ENCODE peak calls at places on chromosomes 13 and 19, in seven cellular contexts. One of them, this sample, is unnamed.

GRCh38 chr19:37551123-37551993 is 43.2 kb downstream of the ZNF571 start:
- DNase-seq in mesenchymal stem cell: no peak
- DNase-seq in neuronal stem cell: no peak
- DNase-seq in H9: no peak
- DNase-seq in mesendoderm: peak
- DNase-seq in trophoblast cell: peak
- DNase-seq in H1: no peak
- DNase-seq in this sample: peak

GRCh38 chr19:4102339-4103072 is 21.4 kb downstream of the MAP2K2 start:
- DNase-seq in H1: no peak
- DNase-seq in H9: no peak
- DNase-seq in mesendoderm: no peak
- DNase-seq in trophoblast cell: no peak
- DNase-seq in mesenchymal stem cell: no peak
- DNase-seq in neuronal stem cell: no peak
- DNase-seq in this sample: no peak

GRCh38 chr19:33064778-33065550 is at the start of gene RHPN2:
- DNase-seq in mesenchymal stem cell: peak
- DNase-seq in trophoblast cell: peak
- DNase-seq in mesendoderm: peak
- DNase-seq in neuronal stem cell: peak
- DNase-seq in H9: peak
- DNase-seq in H1: peak
- DNase-seq in this sample: peak

GRCh38 chr13:76472916-76473315 is 413.3 kb downstream of the KCTD12 start:
- DNase-seq in trophoblast cell: no peak
- DNase-seq in neuronal stem cell: no peak
- DNase-seq in H1: no peak
- DNase-seq in H9: no peak
- DNase-seq in mesenchymal stem cell: no peak
- DNase-seq in mesendoderm: peak
- DNase-seq in this sample: no peak

GRCh38 chr19:4369109-4369887 is 25.9 kb downstream of the MPND start:
- DNase-seq in mesendoderm: peak
- DNase-seq in trophoblast cell: no peak
- DNase-seq in mesenchymal stem cell: no peak
- DNase-seq in H9: peak
- DNase-seq in neuronal stem cell: no peak
- DNase-seq in H1: peak
- DNase-seq in this sample: no peak

GRCh38 chr13:46213242-46213641 is 1.5 kb downstream of the LRRC63 start:
- DNase-seq in H1: no peak
- DNase-seq in trophoblast cell: no peak
- DNase-seq in mesendoderm: no peak
- DNase-seq in H9: no peak
- DNase-seq in mesenchymal stem cell: no peak
- DNase-seq in neuronal stem cell: no peak
- DNase-seq in this sample: no peak

GRCh38 chr19:13689050-13689449 is 75.3 kb upstream of the MRI1 start:
- DNase-seq in H1: peak
- DNase-seq in H9: peak
- DNase-seq in mesendoderm: peak
- DNase-seq in neuronal stem cell: peak
- DNase-seq in trophoblast cell: no peak
- DNase-seq in mesenchymal stem cell: peak
- DNase-seq in this sample: peak

GRCh38 chr19:42229855-42230331 is 9.8 kb downstream of the ZNF526 start:
- DNase-seq in neuronal stem cell: no peak
- DNase-seq in H1: no peak
- DNase-seq in mesenchymal stem cell: peak
- DNase-seq in H9: no peak
- DNase-seq in mesendoderm: no peak
- DNase-seq in trophoblast cell: no peak
- DNase-seq in this sample: peak

GRCh38 chr13:74248477-74248876 is 114.3 kb upstream of the KLF12 start:
- DNase-seq in H9: no peak
- DNase-seq in trophoblast cell: no peak
- DNase-seq in mesendoderm: no peak
- DNase-seq in neuronal stem cell: no peak
- DNase-seq in H1: no peak
- DNase-seq in mesenchymal stem cell: no peak
- DNase-seq in this sample: no peak

GRCh38 chr13:100721885-100722512 is 47.4 kb upstream of the TMTC4 start:
- DNase-seq in H9: peak
- DNase-seq in mesendoderm: peak
- DNase-seq in mesenchymal stem cell: peak
- DNase-seq in neuronal stem cell: peak
- DNase-seq in H1: peak
- DNase-seq in trophoblast cell: peak
- DNase-seq in this sample: peak

GRCh38 chr13:43985437-43986051 is 105.8 kb downstream of the LACC1 start:
- DNase-seq in H9: no peak
- DNase-seq in trophoblast cell: no peak
- DNase-seq in mesenchymal stem cell: no peak
- DNase-seq in neuronal stem cell: no peak
- DNase-seq in mesendoderm: no peak
- DNase-seq in H1: no peak
- DNase-seq in this sample: no peak

GRCh38 chr13:87172166-87172825 is 498.9 kb upstream of the SLITRK5 start:
- DNase-seq in neuronal stem cell: no peak
- DNase-seq in mesenchymal stem cell: peak
- DNase-seq in H9: no peak
- DNase-seq in trophoblast cell: no peak
- DNase-seq in mesendoderm: peak
- DNase-seq in H1: no peak
- DNase-seq in this sample: no peak

GRCh38 chr19:53333071-53333465 is 481 bp upstream of the ZNF845 start:
- DNase-seq in trophoblast cell: peak
- DNase-seq in H9: peak
- DNase-seq in mesendoderm: peak
- DNase-seq in neuronal stem cell: no peak
- DNase-seq in mesenchymal stem cell: no peak
- DNase-seq in H1: no peak
- DNase-seq in this sample: no peak

GRCh38 chr13:48251616-48252081 is 18.6 kb downstream of the ITM2B start:
- DNase-seq in mesenchymal stem cell: no peak
- DNase-seq in H1: no peak
- DNase-seq in trophoblast cell: no peak
- DNase-seq in neuronal stem cell: no peak
- DNase-seq in H9: no peak
- DNase-seq in mesendoderm: no peak
- DNase-seq in this sample: peak

DNA sequence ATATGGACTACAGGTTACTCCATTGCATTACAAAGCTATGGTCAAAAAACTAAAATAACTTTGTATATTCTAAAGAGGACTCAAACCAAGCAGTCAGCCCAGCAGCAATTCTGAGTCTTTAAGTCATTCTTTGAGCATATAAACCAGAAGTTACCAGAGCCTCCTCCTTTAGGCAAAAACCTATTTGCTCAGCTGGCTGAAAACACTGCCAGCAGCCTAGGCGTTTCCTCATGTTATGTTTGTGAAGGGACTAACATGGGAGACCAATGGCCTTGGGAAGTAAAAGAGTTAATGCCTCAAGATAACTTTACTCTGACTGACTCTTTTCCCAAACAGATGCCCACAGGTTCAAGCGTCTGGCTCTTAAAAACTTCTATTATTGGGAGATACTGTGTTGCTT is 45.3 kb downstream of the ZNF626 start:
- DNase-seq in H9: no peak
- DNase-seq in H1: no peak
- DNase-seq in mesendoderm: no peak
- DNase-seq in neuronal stem cell: no peak
- DNase-seq in mesenchymal stem cell: no peak
- DNase-seq in trophoblast cell: no peak
- DNase-seq in this sample: no peak
- H4K8ac ChIP-seq in H9: no peak
- H4K8ac ChIP-seq in H1: no peak
- H4K8ac ChIP-seq in mesendoderm: no peak
- H4K8ac ChIP-seq in neuronal stem cell: no peak
- H4K8ac ChIP-seq in mesenchymal stem cell: no peak
- H4K8ac ChIP-seq in trophoblast cell: no peak
- H4K8ac ChIP-seq in this sample: no peak

DNA sequence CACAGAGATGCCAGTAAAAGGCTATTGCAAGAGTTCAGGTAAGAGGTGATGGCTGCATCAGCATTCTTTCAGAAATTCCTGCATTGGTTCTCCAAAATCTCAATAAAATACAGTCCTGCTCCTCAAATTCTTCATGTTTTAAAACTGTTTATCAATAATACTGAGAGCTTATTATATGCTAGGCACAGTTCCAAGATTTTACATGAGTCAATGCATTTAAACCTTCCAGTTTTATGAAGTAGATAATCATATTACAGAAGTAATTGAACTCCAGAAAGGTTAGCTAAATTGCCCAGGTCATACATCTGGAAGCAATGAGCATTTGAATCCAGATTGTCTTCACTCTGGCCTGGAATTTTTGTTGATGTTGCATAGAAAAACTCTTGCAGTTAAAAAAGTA is 282.9 kb upstream of the SLITRK6 start:
- DNase-seq in neuronal stem cell: no peak
- DNase-seq in mesendoderm: no peak
- DNase-seq in H9: no peak
- DNase-seq in H1: no peak
- DNase-seq in trophoblast cell: no peak
- DNase-seq in mesenchymal stem cell: no peak
- DNase-seq in this sample: no peak
- H4K8ac ChIP-seq in neuronal stem cell: no peak
- H4K8ac ChIP-seq in mesendoderm: no peak
- H4K8ac ChIP-seq in H9: no peak
- H4K8ac ChIP-seq in H1: no peak
- H4K8ac ChIP-seq in trophoblast cell: no peak
- H4K8ac ChIP-seq in mesenchymal stem cell: no peak
- H4K8ac ChIP-seq in this sample: no peak

DNA sequence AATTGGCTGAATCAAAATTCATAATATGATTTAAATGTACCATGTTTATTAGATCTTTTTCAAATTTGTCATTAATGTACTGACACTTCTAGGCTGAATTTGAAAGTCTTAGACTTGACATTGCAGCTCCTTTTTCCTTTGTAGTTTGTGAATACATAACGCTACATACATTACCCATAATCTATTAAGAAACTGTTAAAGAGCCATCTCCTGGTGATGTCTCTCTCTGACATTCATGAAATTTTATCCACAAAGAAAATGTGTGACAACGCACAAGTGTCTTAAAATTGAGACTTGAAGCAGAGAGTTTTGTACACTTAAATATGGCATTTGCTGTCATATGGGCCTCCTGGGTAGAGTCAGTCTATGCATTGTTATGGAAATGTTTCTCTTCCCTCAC is 320.2 kb upstream of the ARGLU1 start:
- DNase-seq in mesenchymal stem cell: no peak
- DNase-seq in neuronal stem cell: no peak
- DNase-seq in H1: no peak
- DNase-seq in H9: no peak
- DNase-seq in trophoblast cell: no peak
- DNase-seq in mesendoderm: no peak
- DNase-seq in this sample: no peak
- H4K8ac ChIP-seq in mesenchymal stem cell: no peak
- H4K8ac ChIP-seq in neuronal stem cell: no peak
- H4K8ac ChIP-seq in H1: no peak
- H4K8ac ChIP-seq in H9: no peak
- H4K8ac ChIP-seq in trophoblast cell: no peak
- H4K8ac ChIP-seq in mesendoderm: no peak
- H4K8ac ChIP-seq in this sample: no peak

DNA sequence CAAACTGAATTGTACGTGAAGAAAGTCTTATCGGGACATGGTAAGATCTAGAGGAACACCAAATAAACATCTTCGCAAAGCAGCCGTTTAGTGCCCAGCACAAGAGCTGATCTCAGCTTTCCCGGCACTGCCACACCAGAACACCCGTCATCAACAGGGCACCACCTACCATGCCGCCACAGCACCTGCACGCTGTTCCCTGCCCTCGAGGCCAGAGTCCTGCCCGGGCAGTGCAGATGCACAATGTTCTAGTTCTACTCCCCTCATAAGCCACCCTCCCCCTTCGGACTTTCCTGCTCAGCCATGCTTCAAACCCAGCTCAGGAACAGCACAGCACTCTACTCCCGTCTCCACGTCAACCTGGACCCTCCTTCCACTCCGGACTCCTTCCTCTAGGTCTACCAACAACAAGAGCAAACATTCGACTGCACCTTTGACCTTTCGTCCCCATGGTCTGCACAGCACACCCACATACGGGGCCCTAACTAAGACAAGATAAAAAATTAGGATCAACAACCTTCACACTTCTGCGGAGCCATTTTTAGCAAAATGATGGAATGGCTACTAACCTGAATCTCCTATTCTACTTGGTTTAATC is 25.1 kb downstream of the TUBGCP3 start:
- DNase-seq in mesendoderm: no peak
- DNase-seq in H9: no peak
- DNase-seq in neuronal stem cell: no peak
- DNase-seq in mesenchymal stem cell: no peak
- DNase-seq in H1: no peak
- DNase-seq in trophoblast cell: no peak
- DNase-seq in this sample: no peak
- H4K8ac ChIP-seq in mesendoderm: no peak
- H4K8ac ChIP-seq in H9: no peak
- H4K8ac ChIP-seq in neuronal stem cell: no peak
- H4K8ac ChIP-seq in mesenchymal stem cell: no peak
- H4K8ac ChIP-seq in H1: no peak
- H4K8ac ChIP-seq in trophoblast cell: no peak
- H4K8ac ChIP-seq in this sample: no peak

DNA sequence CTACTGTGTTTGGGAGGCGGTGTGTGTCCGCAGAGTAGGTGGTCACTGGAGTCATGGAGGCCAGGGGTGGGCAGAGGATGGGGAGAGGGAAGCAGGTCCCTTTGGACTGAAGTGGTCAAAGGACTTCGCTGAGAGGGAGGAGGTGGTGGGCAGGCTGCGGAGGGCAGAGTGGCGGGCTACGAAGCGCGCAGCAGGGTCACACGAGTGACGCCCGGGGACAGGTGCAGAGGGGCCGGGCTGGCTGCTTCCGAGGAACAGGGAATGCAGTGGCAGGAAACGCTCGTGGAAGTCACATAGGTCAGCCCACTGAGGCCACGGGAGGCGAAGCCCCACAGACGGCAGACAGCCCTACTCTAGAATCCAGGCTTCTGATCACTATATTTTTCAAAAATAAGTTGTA is 111.5 kb downstream of the URI1 start:
- DNase-seq in mesenchymal stem cell: no peak
- DNase-seq in H1: no peak
- DNase-seq in mesendoderm: no peak
- DNase-seq in trophoblast cell: no peak
- DNase-seq in H9: no peak
- DNase-seq in neuronal stem cell: no peak
- DNase-seq in this sample: no peak
- H4K8ac ChIP-seq in mesenchymal stem cell: no peak
- H4K8ac ChIP-seq in H1: peak
- H4K8ac ChIP-seq in mesendoderm: no peak
- H4K8ac ChIP-seq in trophoblast cell: no peak
- H4K8ac ChIP-seq in H9: no peak
- H4K8ac ChIP-seq in neuronal stem cell: peak
- H4K8ac ChIP-seq in this sample: no peak

GRCh38 chr13:20451397-20451796 is 74.3 kb downstream of the CRYL1 start:
- DNase-seq in mesenchymal stem cell: no peak
- DNase-seq in trophoblast cell: no peak
- DNase-seq in H9: no peak
- DNase-seq in neuronal stem cell: no peak
- DNase-seq in mesendoderm: no peak
- DNase-seq in H1: no peak
- DNase-seq in this sample: no peak
- H4K8ac ChIP-seq in mesenchymal stem cell: no peak
- H4K8ac ChIP-seq in trophoblast cell: no peak
- H4K8ac ChIP-seq in H9: no peak
- H4K8ac ChIP-seq in neuronal stem cell: no peak
- H4K8ac ChIP-seq in mesendoderm: no peak
- H4K8ac ChIP-seq in H1: no peak
- H4K8ac ChIP-seq in this sample: no peak

GRCh38 chr13:26021956-26022355 is 29.9 kb downstream of the SHISA2 start:
- DNase-seq in mesendoderm: no peak
- DNase-seq in neuronal stem cell: no peak
- DNase-seq in H1: no peak
- DNase-seq in trophoblast cell: no peak
- DNase-seq in H9: no peak
- DNase-seq in mesenchymal stem cell: no peak
- DNase-seq in this sample: no peak
- H4K8ac ChIP-seq in mesendoderm: no peak
- H4K8ac ChIP-seq in neuronal stem cell: no peak
- H4K8ac ChIP-seq in H1: no peak
- H4K8ac ChIP-seq in trophoblast cell: no peak
- H4K8ac ChIP-seq in H9: no peak
- H4K8ac ChIP-seq in mesenchymal stem cell: no peak
- H4K8ac ChIP-seq in this sample: no peak

This sample was measured in IMR-90.